ENCODE peak calls at places on chromosomes 2 and 18, in nine cellular contexts. C, B, Z, J, U, R, V, N and Y are unnamed samples.

GRCh38 chr2:18991177-18992168 is 366.9 kb downstream of the OSR1 start:
- DNase-seq in V (peak), Z (no peak), C (peak), U (peak), N (no peak), J (peak), B (peak), R (no peak), Y (no peak)

GRCh38 chr2:181810823-181811695 is 80.5 kb upstream of the ITPRID2 start:
- DNase-seq in C (no peak), N (no peak), B (peak), U (no peak), J (peak), V (peak), Z (no peak), R (no peak), Y (no peak)

GRCh38 chr2:152395132-152396024 is 60.4 kb downstream of the FMNL2 start:
- DNase-seq in J (no peak), B (no peak), R (no peak), U (no peak), N (no peak), Z (no peak), C (no peak), V (no peak), Y (no peak)

GRCh38 chr2:11072550-11072949 is 82.7 kb upstream of the SLC66A3 start:
- DNase-seq in V (no peak), C (peak), N (no peak), U (no peak), B (no peak), Z (no peak), R (no peak), J (no peak), Y (no peak)

GRCh38 chr2:105364436-105365139 is 27.2 kb downstream of the C2orf49 start:
- DNase-seq in R (no peak), Z (no peak), J (no peak), U (no peak), C (no peak), V (no peak), B (no peak), N (no peak), Y (no peak)

GRCh38 chr2:132037527-132038178 is 124.1 kb downstream of the ANKRD30BL start:
- DNase-seq in C (no peak), N (peak), J (no peak), B (peak), V (no peak), U (no peak), Z (peak), R (peak), Y (no peak)

GRCh38 chr2:182132605-182133004 is 147.0 kb downstream of the PPP1R1C start:
- DNase-seq in V (no peak), Z (no peak), U (no peak), R (no peak), J (no peak), N (no peak), B (no peak), C (no peak), Y (no peak)

GRCh38 chr2:58594175-58594574 is 353.1 kb upstream of the FANCL start:
- DNase-seq in N (no peak), V (peak), U (no peak), B (peak), J (no peak), R (peak), Z (no peak), C (no peak), Y (no peak)

GRCh38 chr2:3633982-3634630 is 23.9 kb upstream of the ALLC start:
- DNase-seq in U (no peak), R (no peak), N (peak), B (no peak), V (no peak), C (peak), J (no peak), Z (no peak), Y (no peak)

GRCh38 chr2:72982219-72982618 is 64.9 kb downstream of the EMX1 start:
- DNase-seq in B (no peak), J (no peak), R (no peak), V (no peak), N (no peak), U (no peak), Z (no peak), C (no peak), Y (no peak)

GRCh38 chr2:241848761-241849615 is 9.7 kb downstream of the PDCD1 start:
- DNase-seq in U (no peak), C (peak), V (no peak), J (no peak), N (no peak), Z (no peak), B (no peak), R (no peak), Y (no peak)

GRCh38 chr2:49174755-49175154 is 20.4 kb upstream of the FSHR start:
- DNase-seq in C (no peak), J (no peak), B (no peak), N (no peak), Z (no peak), V (no peak), U (no peak), R (no peak), Y (no peak)

GRCh38 chr2:32671885-32672519 is 44.2 kb downstream of the TTC27 start:
- DNase-seq in C (no peak), N (no peak), U (no peak), J (no peak), R (no peak), V (no peak), B (no peak), Z (no peak), Y (no peak)

GRCh38 chr2:200863655-200864205 is 728 bp downstream of the CLK1 start:
- DNase-seq in B (peak), N (no peak), C (no peak), J (peak), V (no peak), U (no peak), Z (no peak), R (peak), Y (no peak)

GRCh38 chr18:32958746-32959145 is 185.9 kb upstream of the KLHL14 start:
- DNase-seq in B (no peak), U (no peak), Z (no peak), N (no peak), C (no peak), V (no peak), J (no peak), R (no peak), Y (no peak)

GRCh38 chr2:53182609-53183008 is 585.0 kb upstream of the CHAC2 start:
- DNase-seq in N (no peak), V (no peak), U (no peak), Z (no peak), R (no peak), B (peak), J (no peak), C (no peak), Y (no peak)

GRCh38 chr18:55339990-55340389 is 248.0 kb downstream of the TCF4 start:
- DNase-seq in B (no peak), N (no peak), C (no peak), V (no peak), R (no peak), J (no peak), Z (no peak), U (no peak), Y (no peak)

GRCh38 chr18:55337908-55338521 is 250.0 kb downstream of the TCF4 start:
- DNase-seq in V (no peak), N (no peak), J (no peak), U (peak), B (no peak), C (peak), Z (no peak), R (no peak), Y (no peak)

GRCh38 chr18:55340998-55341397 is 247.0 kb downstream of the TCF4 start:
- DNase-seq in Z (no peak), N (no peak), V (no peak), J (no peak), C (no peak), U (no peak), B (no peak), R (no peak), Y (no peak)

GRCh38 chr18:55337153-55337552 is 250.8 kb downstream of the TCF4 start:
- DNase-seq in Z (no peak), R (no peak), J (no peak), U (no peak), V (no peak), B (no peak), N (no peak), C (no peak), Y (no peak)

GRCh38 chr18:55338955-55339662 is 248.9 kb downstream of the TCF4 start:
- DNase-seq in C (no peak), V (no peak), J (no peak), B (no peak), Z (no peak), R (no peak), U (no peak), N (no peak), Y (no peak)
- TF ChIP-seq CTCF in C (no peak), V (no peak), J (no peak), B (no peak), Z (peak), R (no peak), U (peak), N (no peak), Y (no peak)

GRCh38 chr2:175679728-175680127 is 322.3 kb downstream of the LNPK start:
- DNase-seq in B (no peak), C (no peak), V (no peak), N (no peak), J (no peak), R (no peak), U (no peak), Z (no peak), Y (no peak)

GRCh38 chr2:175679231-175679630 is 322.8 kb downstream of the LNPK start:
- DNase-seq in N (no peak), Z (no peak), C (no peak), B (no peak), J (no peak), V (no peak), U (no peak), R (no peak), Y (no peak)

DNA sequence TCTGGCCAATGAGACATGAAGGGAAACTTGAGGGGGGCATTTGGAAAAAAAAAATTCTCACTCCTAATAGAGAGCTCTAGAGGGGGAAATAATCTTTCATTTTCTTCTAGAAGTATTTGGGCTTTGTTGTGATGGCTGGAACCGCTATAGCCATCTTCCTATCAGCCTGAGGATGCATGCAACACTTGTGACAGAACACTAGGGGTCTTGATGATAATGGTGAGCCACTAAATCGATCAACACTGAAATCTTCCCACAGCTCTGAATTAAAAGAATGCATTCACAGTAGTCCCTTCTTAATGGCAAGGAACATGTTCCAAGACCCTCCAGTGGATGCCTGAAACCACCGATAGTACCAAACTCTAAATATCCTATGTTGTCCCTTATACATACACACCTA is 325.3 kb downstream of the LNPK start:
- DNase-seq in B (no peak), U (no peak), Z (no peak), V (no peak), N (no peak), C (no peak), R (no peak), J (no peak), Y (no peak)
- TF ChIP-seq CTCF in B (no peak), U (no peak), Z (no peak), V (no peak), N (no peak), C (no peak), R (no peak), J (no peak), Y (no peak)

GRCh38 chr2:183244300-183244849 is 120.1 kb downstream of the NUP35 start:
- DNase-seq in R (peak), C (no peak), U (no peak), N (no peak), Z (no peak), B (no peak), J (no peak), V (no peak), Y (no peak)
- TF ChIP-seq CTCF in R (no peak), C (no peak), U (no peak), N (no peak), Z (no peak), B (no peak), J (no peak), V (no peak), Y (no peak)

GRCh38 chr2:230660294-230661060 is 52.2 kb upstream of the CAB39 start:
- DNase-seq in R (no peak), Z (no peak), U (peak), V (no peak), J (peak), N (no peak), B (no peak), C (peak), Y (no peak)
- TF ChIP-seq CTCF in R (no peak), Z (no peak), U (no peak), V (no peak), J (no peak), N (no peak), B (no peak), C (no peak), Y (no peak)

GRCh38 chr2:78355967-78356366 is 669.5 kb upstream of the REG3G start:
- DNase-seq in C (no peak), Z (no peak), J (no peak), N (no peak), R (no peak), V (no peak), B (no peak), U (no peak), Y (no peak)

DNA sequence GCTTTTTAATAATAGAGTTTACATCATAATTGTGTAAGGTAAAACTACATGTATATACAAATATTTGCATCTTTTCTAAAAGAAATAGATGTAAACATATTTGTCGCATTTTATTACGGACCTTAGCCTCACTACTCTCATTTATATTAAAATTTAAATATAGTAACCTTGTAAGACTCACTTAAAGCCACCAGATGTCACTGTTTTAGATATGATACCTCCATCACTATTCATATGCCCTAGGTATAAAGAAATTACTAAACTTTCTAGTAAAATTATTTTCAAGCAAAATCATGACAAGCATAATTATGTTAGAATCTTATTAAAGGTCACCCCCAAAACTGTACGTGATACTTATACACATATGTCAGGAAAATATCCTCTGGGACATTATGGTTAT is 674.3 kb upstream of the REG3G start:
- DNase-seq in B (no peak), J (no peak), R (no peak), C (no peak), V (peak), U (no peak), Z (no peak), N (no peak), Y (no peak)
- TF ChIP-seq CTCF in B (no peak), J (no peak), R (peak), C (no peak), V (peak), U (no peak), Z (peak), N (no peak), Y (peak)

DNA sequence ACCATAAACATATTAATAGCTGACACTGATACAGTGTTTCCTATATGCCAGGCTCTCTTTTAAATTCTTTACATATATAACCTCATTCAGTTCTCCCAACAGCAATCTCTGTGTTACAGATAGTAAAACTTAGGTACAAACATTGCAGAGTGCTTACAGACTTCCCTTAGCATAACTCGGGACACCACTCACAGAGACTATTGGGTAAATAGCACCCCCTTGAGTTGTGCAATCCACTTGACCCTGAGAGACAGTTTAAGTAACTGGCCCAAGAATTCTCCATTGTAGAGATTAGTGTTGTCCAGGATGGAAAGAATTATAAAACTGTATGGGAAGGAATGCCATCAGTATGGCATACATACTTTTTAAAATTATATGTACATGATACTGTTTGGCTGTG is 110.1 kb downstream of the POLE4 start:
- DNase-seq in Z (no peak), N (no peak), J (no peak), V (no peak), U (no peak), R (no peak), B (no peak), C (no peak), Y (no peak)
- TF ChIP-seq CTCF in Z (no peak), N (no peak), J (no peak), V (no peak), U (peak), R (no peak), B (no peak), C (no peak), Y (no peak)

DNA sequence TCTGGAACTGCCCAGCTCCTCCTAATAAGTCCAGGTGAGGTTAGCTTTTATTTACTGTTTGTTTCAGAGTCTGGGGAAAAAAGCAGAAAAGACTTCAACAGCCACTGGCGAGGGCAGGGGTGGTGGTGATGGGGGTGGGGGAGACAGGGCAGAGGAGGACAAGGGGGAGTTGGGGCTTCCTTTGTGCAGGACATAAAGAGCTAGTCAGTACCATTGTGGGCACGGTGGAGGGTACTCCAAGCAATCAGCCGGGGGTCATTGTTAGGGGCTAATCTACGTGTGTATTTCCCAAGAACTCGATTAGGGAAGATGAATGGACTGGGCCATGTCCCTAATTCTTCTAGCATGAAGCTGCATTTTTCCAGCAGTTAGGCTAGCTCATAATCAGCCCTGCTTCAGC is 2.8 kb upstream of the RAX start:
- DNase-seq in Z (no peak), C (no peak), R (no peak), V (no peak), J (no peak), B (no peak), U (no peak), N (no peak), Y (no peak)
- TF ChIP-seq CTCF in Z (no peak), C (no peak), R (no peak), V (no peak), J (no peak), B (no peak), U (no peak), N (no peak), Y (no peak)